ENCODE peak calls at places on chromosomes 1 and 21, in seven cellular contexts. S, U, K, C, B, A and E are unnamed samples.

GRCh38 chr1:192311281-192311680 is 5.5 kb upstream of the RGS21 start:
- DNase-seq in C (peak; percentile 14), U (peak; percentile 86), B (peak; percentile 10), A (no peak), K (peak; percentile 57), S (no peak), E (peak; percentile 83)

GRCh38 chr1:54603241-54603640 is 20.1 kb downstream of the FAM151A start:
- DNase-seq in B (no peak), C (no peak), U (no peak), K (no peak), S (no peak), A (no peak), E (no peak)

GRCh38 chr1:44643721-44644330 is 30.5 kb downstream of the TMEM53 start:
- DNase-seq in S (no peak), K (no peak), A (no peak), U (no peak), C (no peak), B (no peak), E (peak; percentile 33)

GRCh38 chr1:89065077-89065868 is at the start of gene GBP1:
- DNase-seq in U (peak; percentile 94), C (peak; percentile 42), S (no peak), K (peak; percentile 94), B (peak; percentile 84), A (no peak), E (peak; percentile 88)

GRCh38 chr21:45018131-45019075 is 56.0 kb upstream of the ADARB1 start:
- DNase-seq in A (no peak), B (no peak), K (peak; percentile 3), U (no peak), C (no peak), S (no peak), E (no peak)

GRCh38 chr21:28975401-28975800 is 17.3 kb downstream of the LTN1 start:
- DNase-seq in U (peak; percentile 46), C (no peak), A (no peak), K (peak; percentile 72), S (no peak), B (no peak), E (peak; percentile 67)

GRCh38 chr1:228212966-228213844 is 5.4 kb downstream of the OBSCN start:
- DNase-seq in B (peak; percentile 52), U (peak; percentile 74), S (peak; percentile 66), C (peak; percentile 88), K (peak; percentile 70), A (peak; percentile 93), E (peak; percentile 70)

GRCh38 chr1:165659581-165659895 is 28.5 kb downstream of the MGST3 start:
- DNase-seq in S (no peak), U (no peak), C (no peak), K (no peak), B (no peak), A (no peak), E (no peak)

GRCh38 chr1:68551459-68551858 is 54.6 kb upstream of the DEPDC1 start:
- DNase-seq in K (no peak), C (no peak), S (no peak), U (no peak), A (no peak), B (no peak), E (peak; percentile 24)

GRCh38 chr1:150973258-150973825 is 1.3 kb downstream of the CERS2 start:
- DNase-seq in U (no peak), A (peak; percentile 37), S (no peak), K (no peak), B (no peak), C (no peak), E (peak; percentile 39)

GRCh38 chr1:3012511-3013291 is 8.6 kb upstream of the ACTRT2 start:
- DNase-seq in B (no peak), S (peak; percentile 76), C (no peak), U (no peak), K (no peak), A (peak; percentile 74), E (peak; percentile 2)

GRCh38 chr1:229370601-229371021 is 27.8 kb upstream of the CCSAP start:
- DNase-seq in K (no peak), S (no peak), U (no peak), B (no peak), C (no peak), A (no peak), E (no peak)

GRCh38 chr21:33734818-33735217 is 92.5 kb downstream of the ITSN1 start:
- DNase-seq in K (no peak), U (no peak), A (no peak), B (no peak), S (no peak), C (no peak), E (no peak)

GRCh38 chr1:229972600-229973296 is 94.3 kb upstream of the GALNT2 start:
- DNase-seq in B (no peak), U (no peak), S (no peak), K (no peak), C (no peak), A (peak; percentile 11), E (no peak)

GRCh38 chr1:226118357-226118756 is 55.8 kb downstream of the H3-3A start:
- DNase-seq in A (no peak), K (no peak), S (no peak), B (no peak), U (no peak), C (no peak), E (no peak)

GRCh38 chr21:31158789-31159581 is 120.7 kb upstream of the KRTAP19-8 start:
- DNase-seq in B (no peak), K (no peak), U (peak; percentile 63), C (no peak), A (no peak), S (no peak), E (no peak)

GRCh38 chr1:39901486-39902120 is at the start of gene MYCL:
- DNase-seq in B (peak; percentile 63), S (peak; percentile 62), C (peak; percentile 33), A (peak; percentile 81), U (peak; percentile 61), K (peak; percentile 23), E (peak; percentile 60)

GRCh38 chr1:213615226-213615881 is 372.4 kb upstream of the PROX1 start:
- DNase-seq in S (no peak), K (no peak), A (no peak), U (no peak), B (no peak), C (no peak), E (no peak)

GRCh38 chr1:215957692-215958091 is 390.6 kb downstream of the KCTD3 start:
- DNase-seq in C (no peak), U (peak; percentile 15), K (peak; percentile 31), S (no peak), B (no peak), A (no peak), E (peak; percentile 13)

GRCh38 chr1:198575715-198576641 is 35.5 kb upstream of the ATP6V1G3 start:
- DNase-seq in U (no peak), C (no peak), S (no peak), B (no peak), A (no peak), K (no peak), E (no peak)

GRCh38 chr1:53321776-53322602 is 5.9 kb downstream of the LRP8 start:
- DNase-seq in B (no peak), A (no peak), S (no peak), K (no peak), U (no peak), C (no peak), E (no peak)

GRCh38 chr1:182080955-182081582 is 19.6 kb upstream of the ZNF648 start:
- DNase-seq in B (peak; percentile 38), C (no peak), S (no peak), K (peak; percentile 11), U (peak; percentile 46), A (no peak), E (peak; percentile 36)

GRCh38 chr1:238061967-238062613 is 171.4 kb upstream of the ZP4 start:
- DNase-seq in B (peak; percentile 24), U (no peak), C (no peak), K (no peak), S (no peak), A (no peak), E (peak; percentile 86)

GRCh38 chr21:25639922-25640670 is 1.0 kb downstream of the JAM2 start:
- DNase-seq in A (peak; percentile 12), U (no peak), K (no peak), S (no peak), C (no peak), B (no peak), E (no peak)

GRCh38 chr1:93503816-93504215 is 55.9 kb downstream of the FNBP1L start:
- DNase-seq in K (no peak), U (no peak), C (no peak), A (no peak), B (no peak), S (no peak), E (no peak)

GRCh38 chr1:167673285-167673684 is 43.3 kb downstream of the RCSD1 start:
- DNase-seq in U (no peak), A (no peak), B (no peak), K (no peak), C (no peak), S (no peak), E (no peak)

GRCh38 chr1:66788231-66788939 is 12.7 kb downstream of the INSL5 start:
- DNase-seq in C (no peak), B (no peak), U (no peak), A (peak; percentile 56), S (no peak), K (no peak), E (no peak)

GRCh38 chr1:170657275-170657853 is 6.6 kb upstream of the PRRX1 start:
- DNase-seq in K (no peak), U (no peak), A (no peak), S (no peak), B (no peak), C (no peak), E (no peak)

GRCh38 chr1:56437959-56438358 is 141.4 kb downstream of the PLPP3 start:
- DNase-seq in U (peak; percentile 49), S (no peak), B (no peak), A (no peak), K (no peak), C (no peak), E (peak; percentile 24)

GRCh38 chr1:4650486-4650885 is 3.9 kb upstream of the AJAP1 start:
- DNase-seq in S (no peak), C (no peak), K (no peak), U (no peak), A (no peak), B (peak; percentile 95), E (no peak)

GRCh38 chr1:223029985-223030769 is 112.9 kb downstream of the TLR5 start:
- DNase-seq in U (no peak), K (no peak), C (no peak), A (no peak), S (no peak), B (no peak), E (no peak)